ENCODE peak calls at places on chromosomes 2 and 18, in five cellular contexts. Z is CD8-positive, alpha-beta T cell; S is CD4-positive, alpha-beta T cell; B is right cardiac atrium; D is gastrocnemius medialis. M is an unnamed sample.
A peak's percentile ranks its signal among the peaks of the same experiment; 100 is the strongest.

GRCh38 chr2:203582468-203582867 is 47.4 kb upstream of the RAPH1 start:
- ATAC-seq in B (peak; percentile 77), Z (no peak), D (no peak), S (no peak), M (no peak)

GRCh38 chr18:21183670-21184069 is 58.4 kb upstream of the GREB1L start:
- ATAC-seq in B (no peak), D (no peak), S (no peak), Z (no peak), M (no peak)

GRCh38 chr2:203327582-203327917 is 644 bp upstream of the ABI2 start:
- ATAC-seq in Z (no peak), S (peak; percentile 23), D (no peak), B (peak; percentile 5), M (peak; percentile 15)

GRCh38 chr2:16126141-16126968 is 186.0 kb downstream of the MYCN start:
- ATAC-seq in S (no peak), D (no peak), Z (no peak), B (no peak), M (no peak)

GRCh38 chr18:39772155-39772919 is 2182.7 kb upstream of the PIK3C3 start:
- ATAC-seq in D (no peak), Z (no peak), S (no peak), B (no peak), M (no peak)

GRCh38 chr2:159195719-159196118 is 90.8 kb downstream of the WDSUB1 start:
- ATAC-seq in Z (no peak), B (peak; percentile 71), S (no peak), D (no peak), M (no peak)

GRCh38 chr2:75311993-75312392 is 112.7 kb upstream of the TACR1 start:
- ATAC-seq in S (no peak), D (no peak), B (no peak), Z (no peak), M (no peak)

GRCh38 chr18:30556112-30556511 is 486.4 kb downstream of the DSC3 start:
- ATAC-seq in D (no peak), Z (no peak), S (no peak), B (no peak), M (no peak)

GRCh38 chr2:182068811-182069210 is 83.2 kb downstream of the PPP1R1C start:
- ATAC-seq in S (no peak), D (no peak), B (no peak), Z (no peak), M (no peak)

GRCh38 chr2:84487298-84487996 is 28.4 kb upstream of the SUCLG1 start:
- ATAC-seq in D (no peak), S (no peak), Z (no peak), B (peak; percentile 69), M (no peak)

GRCh38 chr18:13416208-13416607 is 197.6 kb downstream of the LDLRAD4 start:
- ATAC-seq in S (peak; percentile 74), Z (peak; percentile 83), B (peak; percentile 78), D (no peak), M (peak; percentile 35)

GRCh38 chr2:20212459-20212870 is 12.5 kb downstream of the SDC1 start:
- ATAC-seq in Z (no peak), S (no peak), D (no peak), B (peak; percentile 78), M (no peak)

GRCh38 chr18:9894454-9895068 is 8.8 kb downstream of the TXNDC2 start:
- ATAC-seq in B (no peak), D (no peak), Z (no peak), S (no peak), M (no peak)

GRCh38 chr2:215355801-215356200 is 43.9 kb downstream of the ATIC start:
- ATAC-seq in S (no peak), D (no peak), Z (no peak), B (no peak), M (no peak)

GRCh38 chr18:36047521-36047920 is 19.8 kb downstream of the RPRD1A start:
- ATAC-seq in D (no peak), B (no peak), S (no peak), Z (no peak), M (no peak)
- H3K9me3 ChIP-seq in D (no peaks in the 10 kb centered on the region), B (no peaks in the 10 kb centered on the region), S (no peaks in the 10 kb centered on the region), Z (no peaks in the 10 kb centered on the region), M (no peaks in the 10 kb centered on the region)

DNA sequence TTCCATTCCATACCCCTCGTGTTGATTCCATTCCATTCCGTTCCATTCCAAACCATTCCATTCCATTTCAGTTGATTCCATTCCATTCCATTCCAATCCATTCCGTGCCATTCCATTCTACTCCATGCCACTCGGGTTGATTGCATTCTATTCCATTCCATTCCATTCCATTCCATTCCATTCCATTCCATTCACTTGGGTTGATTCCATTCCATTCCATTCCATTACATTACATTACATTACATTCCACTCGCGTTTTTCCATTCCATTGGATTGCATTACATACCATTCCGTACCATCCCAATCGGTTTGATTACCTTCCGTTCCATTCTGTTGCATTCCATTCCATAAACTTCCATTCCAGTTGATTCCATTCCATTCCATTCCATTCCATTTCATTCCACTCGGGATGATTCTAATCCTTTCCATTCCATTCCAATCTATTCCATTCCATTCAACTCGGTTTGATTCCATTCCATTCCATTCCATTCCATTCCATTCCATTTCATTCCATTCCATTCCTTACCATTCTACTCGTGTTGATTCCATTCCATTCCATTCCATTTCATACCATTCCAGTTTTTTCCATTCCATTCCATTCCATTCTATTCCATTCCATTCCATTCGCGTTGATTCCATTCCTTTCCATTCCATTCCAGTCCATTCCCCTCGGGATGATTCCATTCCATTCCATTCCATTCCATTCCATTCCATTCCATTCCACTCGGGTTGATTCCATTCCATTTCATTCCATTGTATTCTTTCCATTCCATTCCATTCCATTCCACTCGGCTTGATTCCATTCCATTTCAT is 1140.4 kb downstream of the RPIA start:
- ATAC-seq in B (no peak), Z (no peak), S (no peak), D (no peak), M (no peak)
- H3K9me3 ChIP-seq in B (peaks cover 3% of the 10 kb centered on the region), Z (peaks cover 16% of the 10 kb centered on the region), S (peaks cover 41% of the 10 kb centered on the region), D (no peaks in the 10 kb centered on the region), M (no peaks in the 10 kb centered on the region)

DNA sequence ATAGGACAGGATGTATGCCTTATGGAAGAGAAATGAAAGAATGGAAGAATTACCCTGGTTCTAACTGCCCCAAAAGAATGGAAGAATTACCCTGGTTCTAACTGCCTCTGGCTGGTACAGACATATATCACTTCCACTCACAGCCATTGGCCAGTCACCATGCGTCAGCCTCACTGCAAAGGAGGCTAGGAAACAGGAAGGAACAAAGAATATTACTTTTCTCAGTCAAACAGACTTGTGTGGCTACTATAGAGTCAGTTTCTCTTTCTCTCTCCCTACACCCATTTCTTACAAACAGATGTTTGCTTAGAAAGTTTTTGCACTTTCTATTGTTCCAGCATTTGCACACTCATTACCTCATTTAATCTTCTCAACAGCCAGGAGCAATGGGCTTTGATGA is 1111.1 kb upstream of the KLHL29 start:
- ATAC-seq in D (no peak), Z (no peak), S (no peak), B (no peak), M (no peak)
- H3K9me3 ChIP-seq in D (no peaks in the 10 kb centered on the region), Z (no peaks in the 10 kb centered on the region), S (no peaks in the 10 kb centered on the region), B (no peaks in the 10 kb centered on the region), M (peaks cover 7% of the 10 kb centered on the region)

GRCh38 chr2:239917957-239918481 is 107.1 kb downstream of the NDUFA10 start:
- ATAC-seq in D (no peak), B (no peak), Z (no peak), S (no peak), M (no peak)
- H3K9me3 ChIP-seq in D (no peaks in the 10 kb centered on the region), B (no peaks in the 10 kb centered on the region), Z (peaks cover 6% of the 10 kb centered on the region), S (peaks cover 34% of the 10 kb centered on the region), M (peaks cover 27% of the 10 kb centered on the region)

DNA sequence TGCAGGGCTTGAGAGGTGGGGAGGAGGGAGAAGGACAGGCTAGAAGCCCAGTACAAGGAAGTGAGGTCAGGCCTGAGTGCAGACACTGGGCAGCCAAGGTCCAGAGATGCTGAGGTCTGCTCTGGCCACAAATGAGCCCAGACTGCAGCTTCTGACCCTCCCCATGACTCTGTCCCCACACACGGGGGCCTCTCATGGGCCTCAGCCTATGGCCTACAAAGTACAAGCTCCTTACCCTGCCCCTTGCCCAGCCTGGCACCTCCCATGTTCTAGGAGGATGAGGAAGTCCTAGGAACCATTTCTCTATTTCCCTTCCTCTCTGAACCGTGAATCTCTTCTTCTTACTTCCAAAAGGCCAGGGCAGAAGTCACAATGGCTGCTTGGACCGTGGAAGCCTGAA is 193.8 kb downstream of the ANKRD30B start:
- ATAC-seq in Z (no peak), D (no peak), S (no peak), B (no peak), M (no peak)
- H3K9me3 ChIP-seq in Z (no peaks in the 10 kb centered on the region), D (no peaks in the 10 kb centered on the region), S (no peaks in the 10 kb centered on the region), B (no peaks in the 10 kb centered on the region), M (no peaks in the 10 kb centered on the region)

M was measured in gastroesophageal sphincter.